ENCODE peak calls at places on chromosomes 3 and 15, in eight cellular contexts. One of them, this sample, is unnamed.

GRCh38 chr15:43977072-43977884 is 150.5 kb downstream of the WDR76 start:
- DNase-seq in stimulated activated CD4-positive, alpha-beta T cell treated with anti-CD3 and anti-CD28 coated beads, Interleukin-2, amount 100 ng/mL, for 24 hours: peak
- DNase-seq in renal cortical epithelial cell: peak
- DNase-seq in KG1: no peak
- DNase-seq in GM04504: no peak
- DNase-seq in adipocyte: no peak
- DNase-seq in IMR-90: no peak
- DNase-seq in GM04503: no peak
- DNase-seq in this sample: no peak

GRCh38 chr15:44812029-44812517 is 75.7 kb downstream of the TRIM69 start:
- DNase-seq in GM04503: no peak
- DNase-seq in adipocyte: no peak
- DNase-seq in KG1: no peak
- DNase-seq in renal cortical epithelial cell: peak
- DNase-seq in stimulated activated CD4-positive, alpha-beta T cell treated with anti-CD3 and anti-CD28 coated beads, Interleukin-2, amount 100 ng/mL, for 24 hours: no peak
- DNase-seq in IMR-90: no peak
- DNase-seq in GM04504: no peak
- DNase-seq in this sample: no peak

GRCh38 chr3:124650798-124651197 is 79.5 kb upstream of the UMPS start:
- DNase-seq in GM04504: no peak
- DNase-seq in KG1: no peak
- DNase-seq in stimulated activated CD4-positive, alpha-beta T cell treated with anti-CD3 and anti-CD28 coated beads, Interleukin-2, amount 100 ng/mL, for 24 hours: no peak
- DNase-seq in IMR-90: no peak
- DNase-seq in GM04503: no peak
- DNase-seq in adipocyte: no peak
- DNase-seq in renal cortical epithelial cell: no peak
- DNase-seq in this sample: no peak

GRCh38 chr3:172709776-172710708 is 825 bp downstream of the NCEH1 start:
- DNase-seq in renal cortical epithelial cell: peak
- DNase-seq in adipocyte: peak
- DNase-seq in GM04504: no peak
- DNase-seq in KG1: no peak
- DNase-seq in IMR-90: peak
- DNase-seq in stimulated activated CD4-positive, alpha-beta T cell treated with anti-CD3 and anti-CD28 coated beads, Interleukin-2, amount 100 ng/mL, for 24 hours: no peak
- DNase-seq in GM04503: no peak
- DNase-seq in this sample: no peak

GRCh38 chr15:78257681-78258080 is 6.7 kb upstream of the DNAJA4 start:
- DNase-seq in IMR-90: no peak
- DNase-seq in GM04503: no peak
- DNase-seq in stimulated activated CD4-positive, alpha-beta T cell treated with anti-CD3 and anti-CD28 coated beads, Interleukin-2, amount 100 ng/mL, for 24 hours: no peak
- DNase-seq in adipocyte: no peak
- DNase-seq in KG1: no peak
- DNase-seq in renal cortical epithelial cell: no peak
- DNase-seq in GM04504: no peak
- DNase-seq in this sample: no peak

GRCh38 chr3:73469331-73469730 is 155.4 kb downstream of the PDZRN3 start:
- DNase-seq in adipocyte: no peak
- DNase-seq in GM04503: no peak
- DNase-seq in stimulated activated CD4-positive, alpha-beta T cell treated with anti-CD3 and anti-CD28 coated beads, Interleukin-2, amount 100 ng/mL, for 24 hours: no peak
- DNase-seq in KG1: no peak
- DNase-seq in renal cortical epithelial cell: no peak
- DNase-seq in GM04504: no peak
- DNase-seq in IMR-90: no peak
- DNase-seq in this sample: no peak

GRCh38 chr15:86347245-86347644 is 267.6 kb downstream of the AGBL1 start:
- DNase-seq in GM04503: no peak
- DNase-seq in GM04504: no peak
- DNase-seq in renal cortical epithelial cell: no peak
- DNase-seq in stimulated activated CD4-positive, alpha-beta T cell treated with anti-CD3 and anti-CD28 coated beads, Interleukin-2, amount 100 ng/mL, for 24 hours: no peak
- DNase-seq in IMR-90: no peak
- DNase-seq in adipocyte: no peak
- DNase-seq in KG1: no peak
- DNase-seq in this sample: no peak

GRCh38 chr3:141093971-141094401 is 42.8 kb downstream of the SPSB4 start:
- DNase-seq in renal cortical epithelial cell: no peak
- DNase-seq in adipocyte: no peak
- DNase-seq in IMR-90: no peak
- DNase-seq in KG1: no peak
- DNase-seq in GM04504: no peak
- DNase-seq in stimulated activated CD4-positive, alpha-beta T cell treated with anti-CD3 and anti-CD28 coated beads, Interleukin-2, amount 100 ng/mL, for 24 hours: no peak
- DNase-seq in GM04503: no peak
- DNase-seq in this sample: no peak

GRCh38 chr3:155658669-155659068 is 86.2 kb downstream of the PLCH1 start:
- DNase-seq in renal cortical epithelial cell: peak
- DNase-seq in GM04504: no peak
- DNase-seq in stimulated activated CD4-positive, alpha-beta T cell treated with anti-CD3 and anti-CD28 coated beads, Interleukin-2, amount 100 ng/mL, for 24 hours: no peak
- DNase-seq in KG1: no peak
- DNase-seq in adipocyte: no peak
- DNase-seq in GM04503: no peak
- DNase-seq in IMR-90: no peak
- DNase-seq in this sample: no peak

GRCh38 chr15:68220967-68221366 is 8.6 kb downstream of the CLN6 start:
- DNase-seq in GM04504: no peak
- DNase-seq in IMR-90: no peak
- DNase-seq in GM04503: no peak
- DNase-seq in adipocyte: no peak
- DNase-seq in stimulated activated CD4-positive, alpha-beta T cell treated with anti-CD3 and anti-CD28 coated beads, Interleukin-2, amount 100 ng/mL, for 24 hours: no peak
- DNase-seq in KG1: no peak
- DNase-seq in renal cortical epithelial cell: no peak
- DNase-seq in this sample: no peak

GRCh38 chr3:149437710-149438109 is 36.8 kb upstream of the TM4SF4 start:
- DNase-seq in renal cortical epithelial cell: no peak
- DNase-seq in IMR-90: no peak
- DNase-seq in GM04504: no peak
- DNase-seq in stimulated activated CD4-positive, alpha-beta T cell treated with anti-CD3 and anti-CD28 coated beads, Interleukin-2, amount 100 ng/mL, for 24 hours: no peak
- DNase-seq in adipocyte: no peak
- DNase-seq in KG1: no peak
- DNase-seq in GM04503: no peak
- DNase-seq in this sample: no peak

GRCh38 chr3:122067588-122068240 is 12.6 kb downstream of the CD86 start:
- DNase-seq in GM04503: no peak
- DNase-seq in renal cortical epithelial cell: no peak
- DNase-seq in GM04504: no peak
- DNase-seq in IMR-90: no peak
- DNase-seq in stimulated activated CD4-positive, alpha-beta T cell treated with anti-CD3 and anti-CD28 coated beads, Interleukin-2, amount 100 ng/mL, for 24 hours: no peak
- DNase-seq in adipocyte: no peak
- DNase-seq in KG1: peak
- DNase-seq in this sample: no peak

GRCh38 chr3:73448761-73449290 is 175.9 kb downstream of the PDZRN3 start:
- DNase-seq in GM04503: no peak
- DNase-seq in adipocyte: no peak
- DNase-seq in KG1: no peak
- DNase-seq in stimulated activated CD4-positive, alpha-beta T cell treated with anti-CD3 and anti-CD28 coated beads, Interleukin-2, amount 100 ng/mL, for 24 hours: no peak
- DNase-seq in GM04504: no peak
- DNase-seq in renal cortical epithelial cell: peak
- DNase-seq in IMR-90: no peak
- DNase-seq in this sample: no peak

GRCh38 chr3:49158108-49158709 is 7.9 kb downstream of the CCDC71 start:
- DNase-seq in KG1: peak
- DNase-seq in GM04503: no peak
- DNase-seq in renal cortical epithelial cell: no peak
- DNase-seq in GM04504: no peak
- DNase-seq in adipocyte: no peak
- DNase-seq in IMR-90: no peak
- DNase-seq in stimulated activated CD4-positive, alpha-beta T cell treated with anti-CD3 and anti-CD28 coated beads, Interleukin-2, amount 100 ng/mL, for 24 hours: peak
- DNase-seq in this sample: peak

GRCh38 chr3:182300266-182300665 is 493.0 kb upstream of the ATP11B start:
- DNase-seq in IMR-90: no peak
- DNase-seq in stimulated activated CD4-positive, alpha-beta T cell treated with anti-CD3 and anti-CD28 coated beads, Interleukin-2, amount 100 ng/mL, for 24 hours: no peak
- DNase-seq in GM04503: no peak
- DNase-seq in adipocyte: no peak
- DNase-seq in GM04504: no peak
- DNase-seq in renal cortical epithelial cell: no peak
- DNase-seq in KG1: no peak
- DNase-seq in this sample: no peak

GRCh38 chr3:147655236-147655635 is 246.1 kb downstream of the ZIC1 start:
- DNase-seq in adipocyte: no peak
- DNase-seq in stimulated activated CD4-positive, alpha-beta T cell treated with anti-CD3 and anti-CD28 coated beads, Interleukin-2, amount 100 ng/mL, for 24 hours: no peak
- DNase-seq in KG1: no peak
- DNase-seq in GM04503: no peak
- DNase-seq in renal cortical epithelial cell: peak
- DNase-seq in IMR-90: no peak
- DNase-seq in GM04504: no peak
- DNase-seq in this sample: no peak

GRCh38 chr3:13477946-13478345 is 2.2 kb upstream of the HDAC11 start:
- DNase-seq in IMR-90: no peak
- DNase-seq in stimulated activated CD4-positive, alpha-beta T cell treated with anti-CD3 and anti-CD28 coated beads, Interleukin-2, amount 100 ng/mL, for 24 hours: no peak
- DNase-seq in adipocyte: no peak
- DNase-seq in GM04503: no peak
- DNase-seq in GM04504: no peak
- DNase-seq in renal cortical epithelial cell: no peak
- DNase-seq in KG1: no peak
- DNase-seq in this sample: no peak

GRCh38 chr3:46609944-46610722 is 2.2 kb upstream of the FAM240A start:
- DNase-seq in GM04504: no peak
- DNase-seq in KG1: no peak
- DNase-seq in IMR-90: no peak
- DNase-seq in renal cortical epithelial cell: no peak
- DNase-seq in stimulated activated CD4-positive, alpha-beta T cell treated with anti-CD3 and anti-CD28 coated beads, Interleukin-2, amount 100 ng/mL, for 24 hours: no peak
- DNase-seq in adipocyte: peak
- DNase-seq in GM04503: no peak
- DNase-seq in this sample: no peak

GRCh38 chr3:189232790-189233189 is 61.0 kb downstream of the TPRG1 start:
- DNase-seq in KG1: no peak
- DNase-seq in GM04503: no peak
- DNase-seq in adipocyte: no peak
- DNase-seq in IMR-90: no peak
- DNase-seq in GM04504: no peak
- DNase-seq in stimulated activated CD4-positive, alpha-beta T cell treated with anti-CD3 and anti-CD28 coated beads, Interleukin-2, amount 100 ng/mL, for 24 hours: no peak
- DNase-seq in renal cortical epithelial cell: no peak
- DNase-seq in this sample: no peak

GRCh38 chr3:9715764-9716437 is 12.3 kb downstream of the CPNE9 start:
- DNase-seq in IMR-90: peak
- DNase-seq in stimulated activated CD4-positive, alpha-beta T cell treated with anti-CD3 and anti-CD28 coated beads, Interleukin-2, amount 100 ng/mL, for 24 hours: peak
- DNase-seq in GM04504: peak
- DNase-seq in adipocyte: peak
- DNase-seq in renal cortical epithelial cell: peak
- DNase-seq in GM04503: peak
- DNase-seq in KG1: peak
- DNase-seq in this sample: peak

GRCh38 chr3:58009749-58010535 is 1.7 kb downstream of the FLNB start:
- DNase-seq in renal cortical epithelial cell: no peak
- DNase-seq in adipocyte: no peak
- DNase-seq in IMR-90: no peak
- DNase-seq in KG1: no peak
- DNase-seq in GM04504: no peak
- DNase-seq in GM04503: no peak
- DNase-seq in stimulated activated CD4-positive, alpha-beta T cell treated with anti-CD3 and anti-CD28 coated beads, Interleukin-2, amount 100 ng/mL, for 24 hours: no peak
- DNase-seq in this sample: peak

GRCh38 chr15:48601095-48601494 is 44.4 kb downstream of the FBN1 start:
- DNase-seq in stimulated activated CD4-positive, alpha-beta T cell treated with anti-CD3 and anti-CD28 coated beads, Interleukin-2, amount 100 ng/mL, for 24 hours: no peak
- DNase-seq in GM04504: no peak
- DNase-seq in renal cortical epithelial cell: no peak
- DNase-seq in IMR-90: no peak
- DNase-seq in GM04503: no peak
- DNase-seq in adipocyte: no peak
- DNase-seq in KG1: no peak
- DNase-seq in this sample: no peak

GRCh38 chr3:141388823-141389617 is 20.7 kb downstream of the ZBTB38 start:
- DNase-seq in KG1: no peak
- DNase-seq in stimulated activated CD4-positive, alpha-beta T cell treated with anti-CD3 and anti-CD28 coated beads, Interleukin-2, amount 100 ng/mL, for 24 hours: no peak
- DNase-seq in adipocyte: peak
- DNase-seq in GM04504: no peak
- DNase-seq in GM04503: no peak
- DNase-seq in renal cortical epithelial cell: peak
- DNase-seq in IMR-90: no peak
- DNase-seq in this sample: peak

GRCh38 chr3:181698263-181698944 is 13.3 kb upstream of the SOX2 start:
- DNase-seq in stimulated activated CD4-positive, alpha-beta T cell treated with anti-CD3 and anti-CD28 coated beads, Interleukin-2, amount 100 ng/mL, for 24 hours: no peak
- DNase-seq in GM04503: no peak
- DNase-seq in renal cortical epithelial cell: peak
- DNase-seq in IMR-90: no peak
- DNase-seq in KG1: no peak
- DNase-seq in adipocyte: no peak
- DNase-seq in GM04504: no peak
- DNase-seq in this sample: no peak

GRCh38 chr3:51961607-51962569 is 5.4 kb downstream of the PCBP4 start:
- DNase-seq in GM04504: no peak
- DNase-seq in adipocyte: no peak
- DNase-seq in renal cortical epithelial cell: no peak
- DNase-seq in GM04503: no peak
- DNase-seq in KG1: no peak
- DNase-seq in stimulated activated CD4-positive, alpha-beta T cell treated with anti-CD3 and anti-CD28 coated beads, Interleukin-2, amount 100 ng/mL, for 24 hours: no peak
- DNase-seq in IMR-90: no peak
- DNase-seq in this sample: no peak

GRCh38 chr3:80889643-80890042 is 871.8 kb downstream of the GBE1 start:
- DNase-seq in stimulated activated CD4-positive, alpha-beta T cell treated with anti-CD3 and anti-CD28 coated beads, Interleukin-2, amount 100 ng/mL, for 24 hours: no peak
- DNase-seq in KG1: no peak
- DNase-seq in renal cortical epithelial cell: peak
- DNase-seq in IMR-90: no peak
- DNase-seq in adipocyte: no peak
- DNase-seq in GM04503: no peak
- DNase-seq in GM04504: no peak
- DNase-seq in this sample: no peak

GRCh38 chr15:62706361-62706760 is 336.2 kb upstream of the TPM1 start:
- DNase-seq in GM04504: no peak
- DNase-seq in renal cortical epithelial cell: peak
- DNase-seq in stimulated activated CD4-positive, alpha-beta T cell treated with anti-CD3 and anti-CD28 coated beads, Interleukin-2, amount 100 ng/mL, for 24 hours: no peak
- DNase-seq in GM04503: no peak
- DNase-seq in adipocyte: peak
- DNase-seq in IMR-90: no peak
- DNase-seq in KG1: no peak
- DNase-seq in this sample: no peak

GRCh38 chr3:35965908-35966307 is 326.6 kb downstream of the ARPP21 start:
- DNase-seq in GM04503: peak
- DNase-seq in IMR-90: peak
- DNase-seq in renal cortical epithelial cell: peak
- DNase-seq in KG1: peak
- DNase-seq in adipocyte: peak
- DNase-seq in stimulated activated CD4-positive, alpha-beta T cell treated with anti-CD3 and anti-CD28 coated beads, Interleukin-2, amount 100 ng/mL, for 24 hours: no peak
- DNase-seq in GM04504: peak
- DNase-seq in this sample: no peak

GRCh38 chr3:133211449-133211848 is 173.3 kb downstream of the TMEM108 start:
- DNase-seq in renal cortical epithelial cell: peak
- DNase-seq in KG1: peak
- DNase-seq in GM04504: no peak
- DNase-seq in IMR-90: no peak
- DNase-seq in adipocyte: no peak
- DNase-seq in GM04503: no peak
- DNase-seq in stimulated activated CD4-positive, alpha-beta T cell treated with anti-CD3 and anti-CD28 coated beads, Interleukin-2, amount 100 ng/mL, for 24 hours: no peak
- DNase-seq in this sample: no peak

GRCh38 chr3:115169808-115170207 is 22.7 kb upstream of the ZBTB20 start:
- DNase-seq in GM04503: no peak
- DNase-seq in renal cortical epithelial cell: peak
- DNase-seq in KG1: no peak
- DNase-seq in adipocyte: peak
- DNase-seq in stimulated activated CD4-positive, alpha-beta T cell treated with anti-CD3 and anti-CD28 coated beads, Interleukin-2, amount 100 ng/mL, for 24 hours: no peak
- DNase-seq in IMR-90: no peak
- DNase-seq in GM04504: no peak
- DNase-seq in this sample: no peak

This sample was measured in CD4-positive, CD25-positive, alpha-beta regulatory T cell.